ENCODE peak calls at places on chromosomes 2 and 18, in six cellular contexts. F, V, X, S, N and U are unnamed samples.

GRCh38 chr18:35141567-35142269 is 99.1 kb upstream of the ZNF397 start:
- DNase-seq in F (no peak), V (no peak), X (no peak), S (no peak), N (no peak), U (no peak)

GRCh38 chr18:24799176-24799575 is 338.7 kb downstream of the HRH4 start:
- DNase-seq in F (no peak), V (no peak), X (no peak), S (no peak), N (no peak), U (no peak)

GRCh38 chr2:181763423-181763822 is 83.1 kb upstream of the NEUROD1 start:
- DNase-seq in F (no peak), V (no peak), X (no peak), S (no peak), N (no peak), U (no peak)

GRCh38 chr2:57343391-57344006 is 703.1 kb upstream of the VRK2 start:
- DNase-seq in F (no peak), V (no peak), X (no peak), S (no peak), N (no peak), U (no peak)

GRCh38 chr2:199850250-199850717 is 708 bp downstream of the FTCDNL1 start:
- DNase-seq in F (no peak), V (no peak), X (no peak), S (no peak), N (no peak), U (no peak)

GRCh38 chr2:89844221-89844943 is 1152.9 kb downstream of the RPIA start:
- DNase-seq in F (no peak), V (no peak), X (no peak), S (no peak), N (no peak), U (no peak)

GRCh38 chr18:35729971-35730668 is 148.6 kb downstream of the GALNT1 start:
- DNase-seq in F (no peak), V (no peak), X (no peak), S (no peak), N (no peak), U (no peak)

GRCh38 chr18:10546557-10547300 is 20.9 kb downstream of the NAPG start:
- DNase-seq in F (no peak), V (no peak), X (no peak), S (peak), N (no peak), U (no peak)

GRCh38 chr2:40400336-40400953 is 51.4 kb downstream of the SLC8A1 start:
- DNase-seq in F (no peak), V (no peak), X (no peak), S (no peak), N (no peak), U (no peak)

GRCh38 chr2:189549440-189549832 is 31.1 kb downstream of the SLC40A1 start:
- DNase-seq in F (no peak), V (no peak), X (no peak), S (no peak), N (no peak), U (no peak)

GRCh38 chr2:207792244-207792785 is 22.6 kb upstream of the FZD5 start:
- DNase-seq in F (peak), V (no peak), X (no peak), S (peak), N (no peak), U (no peak)

GRCh38 chr2:98546186-98546585 is 62.1 kb downstream of the COA5 start:
- DNase-seq in F (no peak), V (no peak), X (no peak), S (no peak), N (no peak), U (no peak)

GRCh38 chr18:58446661-58447060 is 182.2 kb downstream of the ALPK2 start:
- DNase-seq in F (no peak), V (no peak), X (no peak), S (no peak), N (no peak), U (no peak)

GRCh38 chr2:41194235-41194634 is 742.3 kb upstream of the SLC8A1 start:
- DNase-seq in F (no peak), V (no peak), X (no peak), S (peak), N (no peak), U (no peak)

GRCh38 chr2:239555566-239555895 is 154.7 kb upstream of the HDAC4 start:
- DNase-seq in F (no peak), V (no peak), X (no peak), S (no peak), N (no peak), U (no peak)

GRCh38 chr18:52822160-52822559 is 482.2 kb downstream of the DCC start:
- DNase-seq in F (no peak), V (no peak), X (no peak), S (no peak), N (no peak), U (no peak)

GRCh38 chr2:132547089-132547687 is 122.8 kb downstream of the LYPD1 start:
- DNase-seq in F (peak), V (peak), X (peak), S (peak), N (peak), U (peak)

GRCh38 chr2:192327576-192327975 is 132.8 kb upstream of the TMEFF2 start:
- DNase-seq in F (no peak), V (no peak), X (no peak), S (no peak), N (peak), U (no peak)

GRCh38 chr2:50636462-50636861 is 395.5 kb downstream of the NRXN1 start:
- DNase-seq in F (no peak), V (no peak), X (no peak), S (no peak), N (no peak), U (no peak)

GRCh38 chr2:8882094-8882493 is 44.7 kb upstream of the KIDINS220 start:
- DNase-seq in F (peak), V (peak), X (no peak), S (peak), N (no peak), U (no peak)

GRCh38 chr2:40797115-40797514 is 345.2 kb upstream of the SLC8A1 start:
- DNase-seq in F (no peak), V (no peak), X (no peak), S (no peak), N (no peak), U (no peak)

GRCh38 chr2:207066784-207067460 is 98.8 kb downstream of the KLF7 start:
- DNase-seq in F (no peak), V (no peak), X (no peak), S (no peak), N (no peak), U (no peak)

GRCh38 chr2:136410673-136411072 is 292.7 kb upstream of the CXCR4 start:
- DNase-seq in F (no peak), V (no peak), X (no peak), S (no peak), N (no peak), U (no peak)

GRCh38 chr2:234175649-234176048 is 125.1 kb downstream of the SPP2 start:
- DNase-seq in F (no peak), V (no peak), X (no peak), S (no peak), N (no peak), U (no peak)

GRCh38 chr2:234179031-234179363 is 128.5 kb downstream of the SPP2 start:
- DNase-seq in F (no peak), V (no peak), X (no peak), S (no peak), N (no peak), U (no peak)

GRCh38 chr2:234178309-234179030 is 128.0 kb downstream of the SPP2 start:
- DNase-seq in F (no peak), V (no peak), X (no peak), S (no peak), N (no peak), U (no peak)

DNA sequence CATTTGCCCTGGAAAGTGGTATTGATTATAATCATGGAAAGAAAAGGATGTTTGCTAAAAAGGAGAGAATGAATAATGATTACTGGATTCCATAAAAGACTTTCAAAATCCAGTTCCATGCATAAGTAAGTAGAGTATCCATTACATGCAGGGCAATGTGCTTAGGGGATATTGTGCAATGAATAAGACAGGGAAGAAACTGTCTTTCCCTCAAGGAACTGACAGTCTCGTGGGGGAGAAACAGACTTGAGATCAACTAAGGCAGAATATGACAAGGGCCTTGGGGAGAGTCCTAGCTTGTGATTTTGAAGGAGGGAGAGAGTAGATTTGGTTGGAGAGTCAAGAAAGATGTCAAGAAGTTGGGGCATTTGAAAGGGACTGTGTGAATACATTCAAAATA is 130.6 kb downstream of the SPP2 start:
- DNase-seq in F (no peak), V (no peak), X (no peak), S (no peak), N (no peak), U (no peak)
- TF ChIP-seq POLR2AphosphoS5 in F (no peak), V (no peak), X (no peak), S (no peak), N (no peak), U (no peak)

GRCh38 chr2:86044045-86044444 is 61.6 kb downstream of the POLR1A start:
- DNase-seq in F (no peak), V (no peak), X (no peak), S (no peak), N (no peak), U (no peak)

GRCh38 chr2:86045541-86045940 is 60.1 kb downstream of the POLR1A start:
- DNase-seq in F (no peak), V (no peak), X (no peak), S (no peak), N (no peak), U (no peak)

GRCh38 chr2:86044614-86045013 is 61.1 kb downstream of the POLR1A start:
- DNase-seq in F (no peak), V (no peak), X (no peak), S (no peak), N (no peak), U (no peak)

GRCh38 chr2:86039963-86040655 is 65.6 kb downstream of the POLR1A start:
- DNase-seq in F (no peak), V (no peak), X (no peak), S (no peak), N (no peak), U (no peak)

DNA sequence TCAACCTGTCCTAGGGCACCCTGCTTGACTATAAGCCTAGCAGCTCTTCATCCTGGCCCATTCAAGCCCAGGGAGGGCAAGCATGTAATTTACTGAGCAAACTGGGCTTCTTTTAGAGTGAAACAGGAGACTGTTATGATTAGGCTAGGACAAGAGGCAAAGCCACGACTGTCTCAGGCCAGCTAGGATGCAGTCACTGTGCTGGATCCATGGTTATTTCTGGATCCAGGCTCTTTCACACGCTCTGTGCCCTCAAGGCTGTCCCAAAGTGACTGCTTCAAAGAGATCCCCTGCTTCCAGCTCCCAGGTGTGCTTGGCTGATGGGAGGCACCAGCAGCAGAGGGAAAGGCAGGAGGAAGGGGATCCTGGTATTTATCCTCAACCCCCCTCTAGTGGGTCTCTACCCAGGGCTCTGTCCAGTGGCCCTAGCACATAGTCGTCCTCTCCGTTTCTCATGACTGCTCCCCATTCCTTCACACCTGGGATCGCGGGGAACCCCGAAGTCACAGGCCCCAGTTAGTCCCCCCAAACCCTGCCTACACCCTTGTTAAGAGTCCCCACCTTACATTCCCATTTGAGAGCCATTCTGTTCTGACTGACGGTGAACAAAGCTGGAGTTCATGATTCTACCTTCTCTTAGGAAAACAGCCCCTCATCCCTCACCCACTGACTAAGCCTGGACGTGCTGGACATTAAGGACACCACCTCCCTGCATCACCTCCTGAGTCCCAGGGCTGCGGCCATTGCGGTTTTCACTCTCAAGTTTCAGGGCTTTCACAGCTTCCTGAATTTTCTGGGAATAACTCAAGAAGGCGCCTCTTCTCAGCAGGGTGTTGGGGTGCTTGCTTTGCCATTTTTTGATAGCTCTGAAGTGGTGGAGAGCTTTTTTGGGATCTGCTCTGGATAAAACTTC is 63.2 kb downstream of the POLR1A start:
- DNase-seq in F (no peak), V (no peak), X (no peak), S (no peak), N (no peak), U (no peak)
- TF ChIP-seq POLR2A in F (no peak), V (no peak), X (no peak), S (no peak), N (no peak), U (no peak)

GRCh38 chr18:48711651-48712486 is 173.0 kb downstream of the CTIF start:
- DNase-seq in F (peak), V (no peak), X (no peak), S (peak), N (no peak), U (peak)
- TF ChIP-seq TAF1 in F (no peak), V (no peak), X (no peak), S (no peak), N (no peak), U (no peak)

GRCh38 chr18:45463433-45463832 is 151.8 kb upstream of the SLC14A2 start:
- DNase-seq in F (no peak), V (no peak), X (no peak), S (no peak), N (no peak), U (no peak)
- TF ChIP-seq POLR2AphosphoS5 in F (no peak), V (no peak), X (no peak), S (no peak), N (no peak), U (no peak)

GRCh38 chr2:38075436-38076249 is at the start of gene CYP1B1:
- DNase-seq in F (no peak), V (no peak), X (peak), S (no peak), N (no peak), U (no peak)

GRCh38 chr2:38074775-38075435 is 1.0 kb downstream of the CYP1B1 start:
- DNase-seq in F (no peak), V (peak), X (no peak), S (no peak), N (no peak), U (no peak)

GRCh38 chr2:38076250-38076709 is 329 bp upstream of the CYP1B1 start:
- DNase-seq in F (no peak), V (peak), X (peak), S (no peak), N (no peak), U (peak)

GRCh38 chr2:38077431-38077769 is 1.4 kb upstream of the CYP1B1 start:
- DNase-seq in F (no peak), V (no peak), X (no peak), S (no peak), N (no peak), U (no peak)

DNA sequence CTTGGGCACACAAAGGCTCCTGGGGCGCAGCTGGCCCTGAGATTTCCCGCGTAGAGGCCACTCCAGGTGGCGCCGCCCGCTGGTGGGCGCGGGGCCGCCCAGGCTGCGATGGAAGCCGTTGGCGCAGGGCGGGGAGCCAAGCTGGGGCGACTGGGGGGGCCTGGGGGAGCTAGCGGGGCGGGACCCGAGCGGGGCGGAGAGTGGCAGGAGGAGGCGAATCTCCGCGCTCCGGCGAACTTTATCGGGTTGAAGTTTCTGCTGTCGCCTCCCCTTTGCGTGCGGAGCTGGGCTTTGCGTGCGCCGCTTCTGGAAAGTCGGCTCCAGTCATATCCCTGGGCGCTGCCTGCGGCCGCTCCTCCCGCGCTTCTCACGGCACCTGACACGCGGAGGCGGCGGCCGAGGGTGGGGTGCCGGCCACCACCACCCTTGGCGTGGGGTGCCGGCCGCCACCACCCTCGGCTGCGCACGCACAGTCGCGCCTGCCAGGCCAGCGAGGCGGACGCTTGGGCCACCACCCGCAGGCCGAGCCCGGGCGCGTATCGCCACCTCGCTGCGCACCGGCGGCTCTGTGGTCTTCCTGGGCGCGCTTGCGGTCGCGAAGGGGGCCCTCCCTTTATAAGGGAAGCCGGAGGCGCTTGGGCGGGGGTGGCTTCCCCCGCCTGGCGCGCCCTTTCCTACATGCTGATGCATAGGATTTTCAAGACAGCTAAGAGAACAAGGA is 919 bp upstream of the CYP1B1 start:
- DNase-seq in F (peak), V (no peak), X (peak), S (no peak), N (no peak), U (peak)
- TF ChIP-seq POLR2A in F (no peak), V (no peak), X (no peak), S (no peak), N (peak), U (peak)

GRCh38 chr2:165857881-165858280 is 63.8 kb upstream of the GALNT3 start:
- DNase-seq in F (no peak), V (no peak), X (no peak), S (no peak), N (no peak), U (no peak)

GRCh38 chr2:165868211-165868610 is 74.2 kb upstream of the GALNT3 start:
- DNase-seq in F (no peak), V (no peak), X (no peak), S (no peak), N (no peak), U (no peak)

GRCh38 chr2:165864353-165864752 is 70.3 kb upstream of the GALNT3 start:
- DNase-seq in F (no peak), V (no peak), X (no peak), S (no peak), N (no peak), U (no peak)

GRCh38 chr2:165863816-165864221 is 69.8 kb upstream of the GALNT3 start:
- DNase-seq in F (no peak), V (no peak), X (no peak), S (no peak), N (no peak), U (no peak)
- TF ChIP-seq TAF1 in F (no peak), V (no peak), X (no peak), S (no peak), N (no peak), U (no peak)